ENCODE peak calls at places on chromosomes 1 and 21, in seven cellular contexts. Y is transverse colon; C is IMR-90; N is uterus; Z is CD8-positive, alpha-beta T cell; X is left ventricle myocardium inferior; O is osteoblast. L is an unnamed sample. For H3K4me1, the result is how much of the 10 kb centered on the place peaks cover.

GRCh38 chr21:32712043-32712442 is 15.8 kb downstream of the SYNJ1 start:
- DNase-seq in Y (peak), C (no peak), N (no peak), Z (no peak), X (no peak), O (no peak), L (no peak)

GRCh38 chr1:38242506-38242905 is 195.9 kb upstream of the POU3F1 start:
- DNase-seq in Y (no peak), C (no peak), N (no peak), Z (no peak), X (no peak), O (no peak), L (no peak)

GRCh38 chr1:10432910-10433785 is 2.9 kb downstream of the CENPS start:
- DNase-seq in Y (no peak), C (no peak), N (no peak), Z (no peak), X (no peak), O (no peak), L (no peak)

GRCh38 chr1:151739590-151740355 is 18.5 kb downstream of the RIIAD1 start:
- DNase-seq in Y (peak), C (no peak), N (no peak), Z (no peak), X (no peak), O (no peak), L (peak)

GRCh38 chr1:213749558-213749957 is 238.2 kb upstream of the PROX1 start:
- DNase-seq in Y (no peak), C (no peak), N (no peak), Z (no peak), X (no peak), O (no peak), L (no peak)

GRCh38 chr1:30092051-30092858 is 631.1 kb downstream of the MATN1 start:
- DNase-seq in Y (no peak), C (no peak), N (no peak), Z (no peak), X (no peak), O (peak), L (no peak)

GRCh38 chr1:112674986-112675727 is 698 bp downstream of the MOV10 start:
- DNase-seq in Y (peak), C (peak), N (peak), Z (no peak), X (peak), O (peak), L (peak)

GRCh38 chr1:200041337-200042118 is 14.0 kb downstream of the NR5A2 start:
- DNase-seq in Y (no peak), C (no peak), N (no peak), Z (no peak), X (no peak), O (no peak), L (no peak)

GRCh38 chr1:34885405-34886247 is 26.1 kb upstream of the SMIM12 start:
- DNase-seq in Y (peak), C (no peak), N (no peak), Z (no peak), X (peak), O (peak), L (no peak)

GRCh38 chr1:160064164-160064563 is 5.8 kb downstream of the KCNJ10 start:
- DNase-seq in Y (no peak), C (no peak), N (no peak), Z (no peak), X (no peak), O (peak), L (no peak)

GRCh38 chr1:245143849-245144248 is 10.9 kb upstream of the KIF26B start:
- DNase-seq in Y (no peak), C (no peak), N (no peak), Z (no peak), X (no peak), O (no peak), L (no peak)

GRCh38 chr1:183670169-183670568 is 17.1 kb upstream of the APOBEC4 start:
- DNase-seq in Y (no peak), C (no peak), N (no peak), Z (no peak), X (no peak), O (peak), L (no peak)

GRCh38 chr1:13723810-13724209 is 23.8 kb downstream of the PRDM2 start:
- DNase-seq in Y (no peak), C (no peak), N (no peak), Z (no peak), X (no peak), O (no peak), L (no peak)

GRCh38 chr1:1204998-1205768 is 1.2 kb downstream of the TNFRSF18 start:
- DNase-seq in Y (peak), C (no peak), N (no peak), Z (no peak), X (peak), O (peak), L (no peak)

GRCh38 chr1:40709100-40709801 is 17.7 kb downstream of the NFYC start:
- DNase-seq in Y (peak), C (peak), N (peak), Z (peak), X (peak), O (peak), L (peak)

GRCh38 chr1:119882172-119883029 is 13.9 kb downstream of the ADAM30 start:
- DNase-seq in Y (peak), C (peak), N (no peak), Z (no peak), X (no peak), O (no peak), L (no peak)

DNA sequence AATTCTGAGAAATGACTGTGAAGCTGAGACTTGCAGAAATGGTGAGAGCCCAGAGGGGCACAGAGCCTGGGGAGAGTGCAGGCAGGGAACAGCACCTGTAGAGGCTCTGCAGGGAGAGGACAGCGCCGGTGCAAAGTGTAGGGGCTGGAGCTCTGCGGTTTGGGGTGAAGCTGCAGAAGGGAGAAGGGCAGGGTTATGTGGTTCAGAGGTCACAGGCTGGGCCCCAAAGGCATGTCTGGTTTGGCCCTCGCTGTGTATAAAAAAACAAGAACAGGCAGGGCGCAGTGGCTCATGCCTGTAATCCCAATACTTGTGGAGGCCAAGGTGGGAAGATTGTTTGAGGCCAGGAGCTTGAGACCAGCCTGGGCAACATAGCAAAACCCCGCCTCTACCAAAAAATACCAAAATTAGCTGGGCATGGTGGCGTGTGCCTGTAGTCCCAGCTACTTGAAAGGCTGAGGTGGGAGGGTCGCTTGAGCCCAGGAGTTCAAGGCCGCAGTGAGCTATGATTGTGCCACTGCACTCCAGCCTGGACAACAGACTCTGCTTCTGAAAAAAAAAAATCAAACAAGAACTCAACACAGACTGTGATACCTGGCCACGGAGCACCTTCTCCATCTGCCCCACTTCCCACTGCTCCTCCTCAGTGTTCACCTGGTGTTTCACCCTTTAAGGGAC is 29.1 kb downstream of the SERINC2 start:
- DNase-seq in Y (no peak), C (no peak), N (no peak), Z (no peak), X (no peak), O (no peak), L (no peak)
- H3K4me1 ChIP-seq in Y (under half), C (under half), N (under half), Z (under half), X (under half), O (under half), L (under half)

GRCh38 chr1:8409666-8410065 is 91.8 kb downstream of the SLC45A1 start:
- DNase-seq in Y (no peak), C (no peak), N (no peak), Z (no peak), X (no peak), O (no peak), L (no peak)

GRCh38 chr1:8411803-8412182 is 93.9 kb downstream of the SLC45A1 start:
- DNase-seq in Y (no peak), C (no peak), N (no peak), Z (no peak), X (no peak), O (no peak), L (no peak)

GRCh38 chr1:8412183-8412831 is 94.4 kb downstream of the SLC45A1 start:
- DNase-seq in Y (peak), C (peak), N (peak), Z (no peak), X (no peak), O (peak), L (peak)

GRCh38 chr1:8409107-8409506 is 91.2 kb downstream of the SLC45A1 start:
- DNase-seq in Y (peak), C (peak), N (no peak), Z (no peak), X (no peak), O (peak), L (no peak)

GRCh38 chr1:8410791-8411190 is 92.9 kb downstream of the SLC45A1 start:
- DNase-seq in Y (no peak), C (peak), N (no peak), Z (no peak), X (no peak), O (no peak), L (no peak)
- H3K4me1 ChIP-seq in Y (half or more), C (under half), N (under half), Z (under half), X (half or more), O (half or more), L (half or more)

GRCh38 chr1:235073968-235074334 is 54.7 kb downstream of the TOMM20 start:
- DNase-seq in Y (peak), C (no peak), N (no peak), Z (no peak), X (no peak), O (no peak), L (peak)
- H3K4me1 ChIP-seq in Y (under half), C (under half), N (under half), Z (under half), X (half or more), O (under half), L (under half)

GRCh38 chr1:19390901-19391595 is 78.9 kb downstream of the SLC66A1 start:
- DNase-seq in Y (peak), C (peak), N (peak), Z (peak), X (peak), O (peak), L (peak)

GRCh38 chr1:19391596-19391981 is 79.5 kb downstream of the SLC66A1 start:
- DNase-seq in Y (no peak), C (no peak), N (no peak), Z (no peak), X (no peak), O (no peak), L (no peak)

GRCh38 chr1:19392221-19392620 is 80.1 kb downstream of the SLC66A1 start:
- DNase-seq in Y (no peak), C (no peak), N (no peak), Z (no peak), X (no peak), O (no peak), L (no peak)

GRCh38 chr1:19388980-19389379 is 76.9 kb downstream of the SLC66A1 start:
- DNase-seq in Y (no peak), C (no peak), N (no peak), Z (no peak), X (no peak), O (no peak), L (no peak)

DNA sequence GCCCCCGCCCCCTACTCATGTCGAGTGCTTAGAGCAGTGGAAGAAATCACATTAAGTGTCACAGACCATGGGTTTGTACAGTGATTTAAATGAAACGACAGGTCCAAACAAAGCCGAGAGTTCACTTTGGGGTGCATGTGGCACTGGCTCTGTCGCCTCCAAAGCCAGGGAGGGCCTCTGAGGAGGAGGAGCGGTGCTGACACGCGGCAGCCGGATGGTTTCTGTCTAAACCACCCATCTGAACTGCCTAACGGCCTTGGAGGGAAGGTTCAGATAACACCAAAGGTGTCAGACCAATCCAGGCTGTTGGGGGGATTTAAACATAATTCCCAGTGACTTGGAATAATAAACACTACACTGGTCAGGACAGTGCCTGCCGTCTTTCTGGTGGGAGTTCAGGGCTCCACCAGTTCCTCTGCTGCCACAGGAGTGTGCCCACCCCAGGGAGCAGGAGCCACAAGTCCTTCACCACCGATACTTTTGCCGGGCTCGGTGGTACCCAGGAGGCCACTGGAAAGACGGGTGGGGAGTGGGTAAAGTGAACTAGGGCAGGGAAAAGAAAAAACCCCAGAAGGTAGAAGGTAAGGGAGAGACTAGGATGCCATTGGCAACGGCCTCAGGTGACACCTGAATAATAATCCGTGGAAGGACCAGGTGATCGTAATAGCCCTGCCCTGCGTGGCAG is 78.2 kb downstream of the SLC66A1 start:
- DNase-seq in Y (no peak), C (no peak), N (no peak), Z (no peak), X (no peak), O (no peak), L (no peak)
- H3K4me1 ChIP-seq in Y (half or more), C (under half), N (under half), Z (under half), X (half or more), O (under half), L (under half)

GRCh38 chr1:42936309-42937078 is 22.2 kb downstream of the SLC2A1 start:
- DNase-seq in Y (peak), C (peak), N (peak), Z (no peak), X (no peak), O (peak), L (no peak)

GRCh38 chr1:42935971-42936308 is 22.7 kb downstream of the SLC2A1 start:
- DNase-seq in Y (no peak), C (no peak), N (peak), Z (no peak), X (no peak), O (no peak), L (no peak)

GRCh38 chr1:42934541-42935312 is 23.9 kb downstream of the SLC2A1 start:
- DNase-seq in Y (peak), C (no peak), N (peak), Z (no peak), X (no peak), O (peak), L (no peak)

GRCh38 chr1:42934111-42934510 is 24.6 kb downstream of the SLC2A1 start:
- DNase-seq in Y (no peak), C (no peak), N (no peak), Z (no peak), X (no peak), O (no peak), L (no peak)

DNA sequence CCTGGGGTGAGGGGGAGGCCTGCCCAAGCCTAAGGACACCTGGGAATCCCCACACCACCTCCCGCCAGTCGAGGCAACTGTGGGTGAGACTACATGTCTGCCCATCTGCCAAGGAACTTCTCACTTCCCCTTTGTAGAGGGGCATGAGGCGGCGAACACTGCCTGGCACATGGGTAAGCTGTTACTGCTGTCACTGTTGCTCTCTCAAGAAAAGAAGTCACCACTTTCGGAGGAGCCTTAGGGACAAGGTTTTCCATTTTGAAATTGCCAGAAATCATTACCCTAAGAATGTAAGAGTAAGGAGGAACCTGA is 23.4 kb downstream of the SLC2A1 start:
- DNase-seq in Y (peak), C (no peak), N (peak), Z (no peak), X (no peak), O (no peak), L (no peak)
- H3K4me1 ChIP-seq in Y (half or more), C (under half), N (under half), Z (half or more), X (half or more), O (under half), L (under half)

DNA sequence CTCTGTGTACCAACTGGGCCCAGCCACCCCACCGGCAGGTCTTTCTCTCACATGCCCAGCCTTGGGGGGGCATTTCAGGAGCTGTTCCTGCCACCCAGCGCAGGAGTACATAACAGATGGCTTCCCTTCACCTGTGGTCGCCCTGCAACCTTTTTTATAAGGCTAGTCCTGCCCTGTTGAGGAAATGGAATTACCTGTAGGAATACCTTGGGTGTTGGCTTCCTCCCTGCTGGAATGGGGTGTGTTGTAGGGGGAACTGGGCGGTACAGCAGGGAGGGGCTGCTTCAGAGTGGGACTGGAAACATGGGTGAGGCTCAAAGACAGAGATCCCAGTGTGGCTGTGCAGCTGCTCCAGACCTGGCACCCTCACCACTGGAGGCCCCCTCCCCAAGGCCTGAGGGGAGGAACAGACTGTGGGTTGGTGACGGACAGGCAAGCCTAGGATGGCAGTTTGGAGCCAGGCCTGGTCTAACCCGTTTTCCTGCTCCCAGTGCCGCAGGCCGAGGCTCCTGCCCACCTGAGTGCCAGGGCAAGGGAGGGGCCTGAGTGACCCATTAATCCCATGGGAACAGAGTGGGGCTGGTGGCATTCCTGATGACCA is 4.4 kb downstream of the EFNA3 start:
- DNase-seq in Y (peak), C (no peak), N (no peak), Z (no peak), X (no peak), O (peak), L (peak)
- H3K4me1 ChIP-seq in Y (half or more), C (under half), N (under half), Z (half or more), X (half or more), O (under half), L (under half)

DNA sequence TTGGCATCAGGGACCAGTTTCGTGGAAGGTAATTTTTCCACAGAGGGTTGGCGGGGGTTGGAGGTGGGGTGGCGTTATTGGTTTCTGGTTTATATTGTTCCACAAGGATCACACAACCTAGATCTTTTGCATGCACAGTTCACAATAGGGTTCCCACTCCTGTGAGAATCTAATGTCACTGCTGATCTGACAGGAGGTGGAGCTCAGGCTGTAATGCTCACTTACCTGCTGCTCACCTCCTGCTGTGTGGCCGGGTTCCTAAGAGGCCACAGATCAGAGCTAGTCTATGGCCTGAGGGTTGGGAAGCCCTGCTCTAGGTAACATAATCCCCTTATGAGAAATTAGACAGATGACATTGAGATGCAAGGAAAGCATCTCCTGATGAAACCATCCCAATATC is 12.6 kb downstream of the GBP5 start:
- DNase-seq in Y (no peak), C (no peak), N (no peak), Z (no peak), X (no peak), O (no peak), L (no peak)
- H3K4me1 ChIP-seq in Y (under half), C (under half), N (under half), Z (half or more), X (under half), O (under half), L (under half)

GRCh38 chr1:182598296-182598695 is 5.9 kb downstream of the RGS16 start:
- DNase-seq in Y (no peak), C (no peak), N (no peak), Z (no peak), X (no peak), O (no peak), L (no peak)
- H3K4me1 ChIP-seq in Y (under half), C (under half), N (under half), Z (under half), X (half or more), O (under half), L (under half)